ENCODE peak calls at places on chromosomes 3 and 15, in six cellular contexts. Y is amygdala, H is tibial artery, L is H7, U is mucosa of gallbladder, C is SHP77 treated with DMSO at 0.1 percent for 48 hours. O is an unnamed sample.
A peak's percentile ranks its signal among the peaks of the same experiment; 100 is the strongest.

GRCh38 chr15:38085931-38086562 is 151.6 kb downstream of the TMCO5A start:
- DNase-seq in U (no peak), Y (no peak), H (no peak), C (no peak), L (no peak), O (peak; percentile 66)

GRCh38 chr3:58152225-58153015 is 58.4 kb downstream of the DNASE1L3 start:
- DNase-seq in U (no peak), C (no peak), H (no peak), L (no peak), Y (no peak), O (no peak)

GRCh38 chr3:27646891-27647290 is 75.2 kb downstream of the EOMES start:
- DNase-seq in C (no peak), L (no peak), Y (no peak), H (no peak), U (no peak), O (no peak)

GRCh38 chr15:58967479-58967878 is 20.0 kb upstream of the RNF111 start:
- DNase-seq in Y (no peak), U (no peak), H (no peak), C (no peak), L (no peak), O (no peak)

GRCh38 chr3:15281817-15282216 is 50.6 kb downstream of the SH3BP5 start:
- DNase-seq in C (no peak), H (no peak), Y (peak; percentile 24), U (no peak), L (no peak), O (no peak)

GRCh38 chr3:28343144-28343543 is 5.4 kb upstream of the ZCWPW2 start:
- DNase-seq in Y (no peak), H (no peak), C (no peak), U (no peak), L (no peak), O (no peak)

GRCh38 chr3:46857485-46858341 is 5.5 kb downstream of the MYL3 start:
- DNase-seq in U (no peak), H (peak; percentile 11), Y (no peak), L (no peak), C (no peak), O (no peak)

GRCh38 chr3:71128951-71129350 is 454.6 kb downstream of the FOXP1 start:
- DNase-seq in C (no peak), U (no peak), Y (no peak), L (no peak), H (no peak), O (no peak)

GRCh38 chr3:96354742-96355141 is 459.7 kb upstream of the EPHA6 start:
- DNase-seq in L (no peak), U (no peak), C (no peak), H (no peak), Y (no peak), O (no peak)

GRCh38 chr3:151434151-151434890 is 26.5 kb downstream of the IGSF10 start:
- DNase-seq in C (no peak), H (no peak), Y (no peak), U (no peak), L (no peak), O (peak; percentile 71)

GRCh38 chr3:134792700-134793099 is 2.4 kb upstream of the EPHB1 start:
- DNase-seq in L (no peak), C (no peak), Y (no peak), U (no peak), H (no peak), O (no peak)

GRCh38 chr3:100875239-100875638 is 118.0 kb downstream of the ABI3BP start:
- DNase-seq in C (no peak), H (peak; percentile 37), U (peak; percentile 76), Y (no peak), L (no peak), O (peak; percentile 83)

GRCh38 chr3:186779204-186779603 is 4.2 kb upstream of the EIF4A2 start:
- DNase-seq in Y (no peak), U (no peak), L (no peak), H (no peak), C (no peak), O (no peak)

GRCh38 chr15:71323604-71324003 is 208.3 kb downstream of the THSD4 start:
- DNase-seq in H (no peak), C (no peak), L (no peak), U (no peak), Y (no peak), O (no peak)

GRCh38 chr15:78840661-78841060 is 29.4 kb upstream of the ADAMTS7 start:
- DNase-seq in C (no peak), L (no peak), U (no peak), Y (no peak), H (peak; percentile 46), O (peak; percentile 81)

GRCh38 chr3:129030611-129031010 is 29.5 kb downstream of the EFCC1 start:
- DNase-seq in Y (no peak), L (no peak), U (no peak), C (no peak), H (no peak), O (no peak)

GRCh38 chr3:187669675-187670504 is at the start of gene SST:
- DNase-seq in L (peak; percentile 70), Y (no peak), H (no peak), U (peak; percentile 53), C (no peak), O (peak; percentile 57)

GRCh38 chr3:21954709-21955108 is 203.7 kb upstream of the ZNF385D start:
- DNase-seq in U (no peak), Y (no peak), H (no peak), C (no peak), L (no peak), O (no peak)

GRCh38 chr3:130316164-130316563 is 29.3 kb upstream of the COL6A5 start:
- DNase-seq in C (no peak), H (no peak), Y (no peak), U (peak; percentile 27), L (no peak), O (no peak)

GRCh38 chr3:58973796-58974195 is 76.0 kb downstream of the CFAP20DC start:
- DNase-seq in Y (no peak), C (no peak), H (no peak), U (no peak), L (no peak), O (no peak)

GRCh38 chr3:152910211-152910610 is 75.3 kb downstream of the P2RY1 start:
- DNase-seq in H (no peak), L (no peak), U (no peak), Y (no peak), C (no peak), O (no peak)

GRCh38 chr15:87949214-87949933 is 307.2 kb downstream of the NTRK3 start:
- DNase-seq in Y (no peak), L (no peak), H (peak; percentile 49), U (peak; percentile 12), C (no peak), O (no peak)

GRCh38 chr3:142958707-142959106 is 4.8 kb downstream of the PAQR9 start:
- DNase-seq in U (no peak), C (no peak), L (no peak), H (no peak), Y (no peak), O (peak; percentile 75)

GRCh38 chr15:58182460-58183163 is 44.4 kb downstream of the AQP9 start:
- DNase-seq in U (peak; percentile 14), L (peak; percentile 73), Y (no peak), C (peak; percentile 41), H (no peak), O (peak; percentile 62)

GRCh38 chr15:68387288-68388143 is 44.4 kb downstream of the ITGA11 start:
- DNase-seq in C (no peak), H (no peak), L (no peak), U (peak; percentile 4), Y (no peak), O (no peak)

GRCh38 chr15:101031203-101031602 is 112.0 kb downstream of the LRRK1 start:
- DNase-seq in U (peak; percentile 10), C (peak; percentile 10), L (peak; percentile 10), H (no peak), Y (no peak), O (no peak)

GRCh38 chr3:111668912-111669488 is 73.9 kb upstream of the ZBED2 start:
- DNase-seq in L (peak; percentile 27), H (no peak), C (peak; percentile 10), Y (no peak), U (no peak), O (peak; percentile 57)

GRCh38 chr15:43896543-43896942 is 69.7 kb downstream of the WDR76 start:
- DNase-seq in L (no peak), U (no peak), H (no peak), C (no peak), Y (no peak), O (no peak)

GRCh38 chr3:76212679-76213078 is 427.3 kb upstream of the ZNF717 start:
- DNase-seq in H (no peak), Y (no peak), C (no peak), L (no peak), U (no peak), O (no peak)

GRCh38 chr3:191339313-191339917 is 9.1 kb upstream of the UTS2B start:
- DNase-seq in C (no peak), U (no peak), L (no peak), H (no peak), Y (no peak), O (no peak)

GRCh38 chr3:31065765-31066164 is 171.3 kb upstream of the GADL1 start:
- DNase-seq in H (no peak), U (no peak), L (no peak), C (no peak), Y (no peak), O (no peak)

GRCh38 chr3:51712511-51712931 is 5.7 kb downstream of the GRM2 start:
- DNase-seq in H (no peak), C (no peak), L (no peak), U (no peak), Y (no peak), O (no peak)

GRCh38 chr3:57151021-57151449 is 14.1 kb downstream of the IL17RD start:
- DNase-seq in U (no peak), L (no peak), H (no peak), C (no peak), Y (no peak), O (peak; percentile 22)

GRCh38 chr3:104132566-104132997 is 1234.1 kb upstream of the ALCAM start:
- DNase-seq in C (no peak), Y (no peak), H (no peak), U (no peak), L (no peak), O (no peak)

GRCh38 chr15:64017082-64017588 is 29.1 kb downstream of the DAPK2 start:
- DNase-seq in C (no peak), U (no peak), H (no peak), L (no peak), Y (no peak), O (peak; percentile 65)

GRCh38 chr3:30779686-30780287 is 114.7 kb downstream of the GADL1 start:
- DNase-seq in H (no peak), C (peak; percentile 16), U (no peak), L (peak; percentile 13), Y (no peak), O (peak; percentile 12)

GRCh38 chr3:197393711-197394110 is 95.3 kb upstream of the DLG1 start:
- DNase-seq in U (no peak), C (no peak), Y (no peak), H (no peak), L (no peak), O (no peak)

GRCh38 chr15:94263341-94264273 is 32.2 kb downstream of the MCTP2 start:
- DNase-seq in U (no peak), L (no peak), H (no peak), C (no peak), Y (no peak), O (no peak)

GRCh38 chr3:118641608-118642007 is 393.0 kb downstream of the IGSF11 start:
- DNase-seq in H (no peak), U (no peak), C (no peak), L (peak; percentile 71), Y (no peak), O (peak; percentile 11)